ENCODE peak calls at places on chromosomes 7 and 10, in five cellular contexts. F, M, L, D and G are unnamed samples.

GRCh38 chr7:151472644-151473380 is 32.9 kb upstream of the CRYGN start:
- DNase-seq in F (no peak), M (no peak), L (no peak), D (no peak), G (no peak)

GRCh38 chr7:40418445-40418844 is 283.6 kb downstream of the SUGCT start:
- DNase-seq in F (no peak), M (no peak), L (no peak), D (no peak), G (no peak)

GRCh38 chr7:148587076-148587475 is 3.5 kb upstream of the C7orf33 start:
- DNase-seq in F (no peak), M (no peak), L (no peak), D (no peak), G (no peak)

GRCh38 chr7:28272461-28272877 is 91.9 kb upstream of the JAZF1 start:
- DNase-seq in F (peak; percentile 61), M (no peak), L (peak; percentile 66), D (peak; percentile 36), G (peak; percentile 48)

GRCh38 chr7:92763636-92764423 is 72.5 kb downstream of the CDK6 start:
- DNase-seq in F (peak; percentile 85), M (no peak), L (no peak), D (no peak), G (peak; percentile 83)

GRCh38 chr7:73423519-73424485 is 9.8 kb upstream of the FZD9 start:
- DNase-seq in F (no peak), M (no peak), L (no peak), D (no peak), G (no peak)

GRCh38 chr10:88457680-88458079 is 125.4 kb downstream of the RNLS start:
- DNase-seq in F (no peak), M (no peak), L (no peak), D (no peak), G (no peak)

GRCh38 chr10:131960631-131961046 is 21.1 kb downstream of the BNIP3 start:
- DNase-seq in F (no peak), M (no peak), L (peak; percentile 47), D (no peak), G (no peak)

GRCh38 chr7:98831641-98832221 is 38.1 kb downstream of the TMEM130 start:
- DNase-seq in F (peak; percentile 32), M (no peak), L (no peak), D (no peak), G (no peak)

GRCh38 chr7:46759711-46760480 is 822.0 kb downstream of the TNS3 start:
- DNase-seq in F (peak; percentile 82), M (no peak), L (no peak), D (no peak), G (no peak)

GRCh38 chr10:68212721-68213352 is 19.1 kb downstream of the ATOH7 start:
- DNase-seq in F (peak; percentile 50), M (no peak), L (no peak), D (peak; percentile 26), G (no peak)

GRCh38 chr7:127650842-127651555 is 995 bp upstream of the SND1 start:
- DNase-seq in F (no peak), M (no peak), L (no peak), D (no peak), G (peak; percentile 69)

GRCh38 chr7:124351950-124352349 is 319.1 kb upstream of the TMEM229A start:
- DNase-seq in F (no peak), M (no peak), L (no peak), D (no peak), G (no peak)

GRCh38 chr10:79397051-79397450 is 48.4 kb downstream of the ZCCHC24 start:
- DNase-seq in F (no peak), M (no peak), L (no peak), D (no peak), G (no peak)

GRCh38 chr7:123494193-123494796 is 40.1 kb downstream of the IQUB start:
- DNase-seq in F (peak; percentile 45), M (no peak), L (no peak), D (peak; percentile 24), G (peak; percentile 30)

GRCh38 chr10:78338717-78339116 is 305.1 kb downstream of the RPS24 start:
- DNase-seq in F (no peak), M (no peak), L (no peak), D (no peak), G (no peak)